ENCODE peak calls at places on chromosomes 1 and 21, in five cellular contexts. F, X, O, U and K are unnamed samples.
A peak's percentile ranks its signal among the peaks of the same experiment; 100 is the strongest.

GRCh38 chr1:9453375-9454093 is 85.7 kb upstream of the SLC25A33 start:
- DNase-seq in U (no peak), X (no peak), O (no peak), F (no peak), K (no peak)

GRCh38 chr1:185077374-185077773 is 32.0 kb downstream of the RNF2 start:
- DNase-seq in O (no peak), U (no peak), F (no peak), X (no peak), K (no peak)

GRCh38 chr1:85463666-85464496 is 1.1 kb downstream of the DDAH1 start:
- DNase-seq in U (peak; percentile 15), F (no peak), X (no peak), O (no peak), K (no peak)

GRCh38 chr1:97834903-97835302 is 85.9 kb downstream of the DPYD start:
- DNase-seq in X (no peak), O (no peak), F (no peak), U (no peak), K (no peak)

GRCh38 chr21:42918291-42918690 is 7.1 kb downstream of the ERVH48-1 start:
- DNase-seq in F (no peak), O (no peak), U (no peak), X (no peak), K (no peak)

GRCh38 chr1:156881663-156882062 is 11.9 kb upstream of the PEAR1 start:
- DNase-seq in X (no peak), F (no peak), U (no peak), O (no peak), K (no peak)

GRCh38 chr1:234604393-234604725 is 5.6 kb downstream of the IRF2BP2 start:
- DNase-seq in O (no peak), X (no peak), U (no peak), F (no peak), K (no peak)

GRCh38 chr1:228990906-228991569 is 255.8 kb downstream of the RHOU start:
- DNase-seq in O (no peak), X (no peak), U (no peak), F (no peak), K (no peak)

GRCh38 chr1:209751627-209752231 is 4.1 kb upstream of the TRAF3IP3 start:
- DNase-seq in O (no peak), F (peak; percentile 71), U (no peak), X (no peak), K (no peak)

GRCh38 chr1:14842891-14843290 is 244.4 kb downstream of the KAZN start:
- DNase-seq in O (no peak), X (no peak), U (no peak), F (no peak), K (no peak)

GRCh38 chr1:243316366-243316989 is 60.6 kb downstream of the SDCCAG8 start:
- DNase-seq in X (no peak), F (no peak), U (peak; percentile 23), O (no peak), K (no peak)

GRCh38 chr21:43740497-43741156 is 21.7 kb downstream of the PDXK start:
- DNase-seq in X (no peak), U (peak; percentile 53), O (no peak), F (no peak), K (no peak)

GRCh38 chr1:89254658-89255287 is 17.9 kb downstream of the GBP5 start:
- DNase-seq in O (no peak), F (no peak), U (no peak), X (no peak), K (no peak)

GRCh38 chr1:55252942-55253589 is 37.9 kb upstream of the USP24 start:
- DNase-seq in X (no peak), U (no peak), O (no peak), F (no peak), K (no peak)

GRCh38 chr1:172003766-172004530 is 162.7 kb downstream of the DNM3 start:
- DNase-seq in O (no peak), X (no peak), F (no peak), U (no peak), K (no peak)

GRCh38 chr1:1137256-1138045 is 21.6 kb upstream of the C1orf159 start:
- DNase-seq in F (peak; percentile 94), X (no peak), O (peak; percentile 39), U (no peak), K (peak; percentile 47)

GRCh38 chr1:6028042-6028895 is 17.4 kb upstream of the KCNAB2 start:
- DNase-seq in F (no peak), O (peak; percentile 18), U (no peak), X (no peak), K (peak; percentile 24)

GRCh38 chr21:46206163-46207005 is 22.1 kb upstream of the SPATC1L start:
- DNase-seq in U (no peak), O (no peak), F (no peak), X (no peak), K (no peak)

GRCh38 chr1:23263380-23263887 is 46.1 kb upstream of the HTR1D start:
- DNase-seq in U (peak; percentile 18), F (no peak), O (no peak), X (no peak), K (no peak)

GRCh38 chr1:152932170-152932811 is 14.7 kb upstream of the SPRR5 start:
- DNase-seq in O (no peak), X (no peak), U (no peak), F (no peak), K (no peak)

GRCh38 chr21:35882791-35883240 is 177.5 kb downstream of the SETD4 start:
- DNase-seq in F (no peak), U (no peak), O (no peak), X (no peak), K (no peak)

GRCh38 chr1:88683516-88683847 is 591 bp upstream of the PKN2 start:
- DNase-seq in X (peak; percentile 53), U (no peak), F (peak; percentile 40), O (peak; percentile 11), K (peak; percentile 28)

GRCh38 chr21:32403201-32403701 is 9.3 kb upstream of the EVA1C start:
- DNase-seq in F (peak; percentile 59), U (peak; percentile 61), O (peak; percentile 15), X (no peak), K (no peak)

GRCh38 chr1:228376262-228376628 is 30.4 kb downstream of the TRIM11 start:
- DNase-seq in U (no peak), F (no peak), O (no peak), X (no peak), K (no peak)

GRCh38 chr1:38235705-38236104 is 189.1 kb upstream of the POU3F1 start:
- DNase-seq in O (no peak), X (no peak), U (no peak), F (no peak), K (no peak)

GRCh38 chr1:227299238-227299637 is 19.1 kb downstream of the CDC42BPA start:
- DNase-seq in F (no peak), U (no peak), O (no peak), X (no peak), K (no peak)